ENCODE peak calls at places on chromosome 2, in nine cellular contexts. I is tibial artery, W is colonic mucosa, D is cardiac muscle cell, G is heart left ventricle, M is kidney, C is astrocyte, N is A549, Z is HCT116. R is an unnamed sample.

GRCh38 chr2:174603280-174603679 is 5.7 kb upstream of the WIPF1 start:
- DNase-seq in I (peak), W (peak), D (peak), G (no peak), M (no peak), C (peak), N (no peak), Z (peak), R (no peak)

GRCh38 chr2:46657042-46657504 is 177.7 kb downstream of the TMEM247 start:
- DNase-seq in I (peak), W (peak), D (peak), G (no peak), M (no peak), C (no peak), N (peak), Z (peak), R (no peak)

GRCh38 chr2:10103179-10103578 is 19.4 kb upstream of the RRM2 start:
- DNase-seq in I (no peak), W (no peak), D (no peak), G (no peak), M (no peak), C (no peak), N (no peak), Z (no peak), R (no peak)

GRCh38 chr2:206780671-206781070 is 15.3 kb downstream of the FASTKD2 start:
- DNase-seq in I (no peak), W (no peak), D (no peak), G (no peak), M (no peak), C (no peak), N (no peak), Z (no peak), R (no peak)

GRCh38 chr2:68216454-68217310 is 35.6 kb downstream of the PPP3R1 start:
- DNase-seq in I (no peak), W (no peak), D (no peak), G (no peak), M (no peak), C (no peak), N (no peak), Z (no peak), R (no peak)

GRCh38 chr2:234556848-234557573 is 60.1 kb upstream of the ARL4C start:
- DNase-seq in I (no peak), W (no peak), D (no peak), G (no peak), M (no peak), C (no peak), N (peak), Z (no peak), R (no peak)

GRCh38 chr2:118865106-118865505 is 17.7 kb upstream of the EN1 start:
- DNase-seq in I (no peak), W (no peak), D (peak), G (no peak), M (no peak), C (no peak), N (peak), Z (peak), R (peak)

GRCh38 chr2:223032187-223033142 is 19.5 kb upstream of the KCNE4 start:
- DNase-seq in I (no peak), W (no peak), D (no peak), G (no peak), M (no peak), C (peak), N (no peak), Z (no peak), R (no peak)

GRCh38 chr2:2158176-2158826 is 172.8 kb downstream of the MYT1L start:
- DNase-seq in I (no peak), W (no peak), D (no peak), G (no peak), M (no peak), C (no peak), N (no peak), Z (no peak), R (no peak)

GRCh38 chr2:207911856-207912255 is 113.5 kb downstream of the PLEKHM3 start:
- DNase-seq in I (no peak), W (no peak), D (no peak), G (no peak), M (no peak), C (no peak), N (no peak), Z (no peak), R (no peak)

GRCh38 chr2:38170098-38170497 is 94.1 kb upstream of the CYP1B1 start:
- DNase-seq in I (no peak), W (no peak), D (no peak), G (no peak), M (no peak), C (peak), N (no peak), Z (no peak), R (no peak)

GRCh38 chr2:191402966-191403565 is 157.9 kb downstream of the MYO1B start:
- DNase-seq in I (no peak), W (no peak), D (no peak), G (no peak), M (no peak), C (no peak), N (no peak), Z (no peak), R (no peak)

GRCh38 chr2:4101938-4102337 is 398.6 kb downstream of the DCDC2C start:
- DNase-seq in I (no peak), W (no peak), D (no peak), G (no peak), M (no peak), C (no peak), N (no peak), Z (no peak), R (no peak)

GRCh38 chr2:60423066-60423465 is 130.4 kb downstream of the BCL11A start:
- DNase-seq in I (no peak), W (no peak), D (no peak), G (no peak), M (no peak), C (no peak), N (no peak), Z (no peak), R (no peak)

GRCh38 chr2:167749016-167749415 is 498.4 kb downstream of the STK39 start:
- DNase-seq in I (no peak), W (no peak), D (no peak), G (no peak), M (no peak), C (peak), N (no peak), Z (no peak), R (no peak)

GRCh38 chr2:10584843-10585475 is 104.8 kb downstream of the NOL10 start:
- DNase-seq in I (no peak), W (no peak), D (peak), G (no peak), M (no peak), C (peak), N (peak), Z (no peak), R (peak)

GRCh38 chr2:236663671-236664101 is 94.1 kb downstream of the ACKR3 start:
- DNase-seq in I (no peak), W (no peak), D (peak), G (no peak), M (no peak), C (peak), N (no peak), Z (no peak), R (peak)

GRCh38 chr2:72915907-72916742 is 1.2 kb upstream of the EMX1 start:
- DNase-seq in I (peak), W (peak), D (peak), G (no peak), M (peak), C (no peak), N (peak), Z (no peak), R (peak)

GRCh38 chr2:46036929-46037328 is 260.3 kb upstream of the EPAS1 start:
- DNase-seq in I (no peak), W (no peak), D (peak), G (no peak), M (no peak), C (peak), N (no peak), Z (no peak), R (peak)

GRCh38 chr2:231185886-231186285 is 12.5 kb upstream of the ARMC9 start:
- DNase-seq in I (no peak), W (no peak), D (no peak), G (no peak), M (no peak), C (no peak), N (no peak), Z (no peak), R (no peak)

GRCh38 chr2:142190805-142191204 is 60.0 kb upstream of the LRP1B start:
- DNase-seq in I (no peak), W (no peak), D (peak), G (no peak), M (no peak), C (peak), N (no peak), Z (no peak), R (peak)

GRCh38 chr2:109173311-109174171 is 44.5 kb downstream of the SH3RF3 start:
- DNase-seq in I (peak), W (no peak), D (peak), G (no peak), M (peak), C (peak), N (no peak), Z (no peak), R (peak)

GRCh38 chr2:187429989-187430388 is 18.1 kb downstream of the CALCRL start:
- DNase-seq in I (no peak), W (no peak), D (peak), G (no peak), M (no peak), C (peak), N (no peak), Z (no peak), R (no peak)

GRCh38 chr2:198763793-198764192 is 693.9 kb downstream of the SATB2 start:
- DNase-seq in I (no peak), W (no peak), D (no peak), G (no peak), M (no peak), C (peak), N (no peak), Z (no peak), R (no peak)

GRCh38 chr2:58319481-58319880 is 78.4 kb upstream of the FANCL start:
- DNase-seq in I (no peak), W (no peak), D (no peak), G (no peak), M (no peak), C (no peak), N (no peak), Z (no peak), R (no peak)

GRCh38 chr2:10333247-10333613 is 30.5 kb downstream of the HPCAL1 start:
- DNase-seq in I (no peak), W (no peak), D (no peak), G (no peak), M (no peak), C (no peak), N (no peak), Z (no peak), R (no peak)

GRCh38 chr2:222424281-222424728 is at the start of gene SGPP2:
- DNase-seq in I (no peak), W (peak), D (no peak), G (peak), M (peak), C (no peak), N (no peak), Z (no peak), R (no peak)

GRCh38 chr2:43853141-43854081 is 14.6 kb downstream of the ABCG8 start:
- DNase-seq in I (no peak), W (no peak), D (no peak), G (no peak), M (no peak), C (no peak), N (no peak), Z (no peak), R (no peak)

GRCh38 chr2:64831977-64832328 is 157.2 kb upstream of the SLC1A4 start:
- DNase-seq in I (no peak), W (no peak), D (no peak), G (no peak), M (no peak), C (no peak), N (no peak), Z (no peak), R (no peak)

GRCh38 chr2:64829522-64829921 is 159.7 kb upstream of the SLC1A4 start:
- DNase-seq in I (no peak), W (no peak), D (no peak), G (no peak), M (no peak), C (no peak), N (no peak), Z (no peak), R (no peak)

GRCh38 chr2:64831134-64831976 is 157.8 kb upstream of the SLC1A4 start:
- DNase-seq in I (peak), W (peak), D (peak), G (peak), M (peak), C (peak), N (peak), Z (peak), R (peak)

GRCh38 chr2:64836566-64836965 is 152.6 kb upstream of the SLC1A4 start:
- DNase-seq in I (no peak), W (no peak), D (no peak), G (no peak), M (no peak), C (no peak), N (no peak), Z (no peak), R (no peak)

GRCh38 chr2:64832926-64833325 is 156.3 kb upstream of the SLC1A4 start:
- DNase-seq in I (no peak), W (no peak), D (no peak), G (no peak), M (no peak), C (no peak), N (no peak), Z (no peak), R (no peak)
- H3K27ac ChIP-seq in I (no peak), W (no peak), D (no peak), G (no peak), M (no peak), C (no peak), N (no peak), Z (no peak), R (no peak)

GRCh38 chr2:238290079-238290478 is 1.7 kb upstream of the PER2 start:
- DNase-seq in I (peak), W (peak), D (peak), G (no peak), M (no peak), C (peak), N (peak), Z (peak), R (peak)

GRCh38 chr2:238287702-238288649 is at the start of gene PER2:
- DNase-seq in I (peak), W (peak), D (peak), G (peak), M (peak), C (peak), N (peak), Z (peak), R (peak)

GRCh38 chr2:238290715-238291549 is 2.5 kb upstream of the PER2 start:
- DNase-seq in I (no peak), W (peak), D (no peak), G (no peak), M (no peak), C (no peak), N (peak), Z (no peak), R (no peak)

GRCh38 chr2:238288650-238289573 is 502 bp upstream of the PER2 start:
- DNase-seq in I (peak), W (peak), D (peak), G (peak), M (peak), C (peak), N (peak), Z (peak), R (peak)

DNA sequence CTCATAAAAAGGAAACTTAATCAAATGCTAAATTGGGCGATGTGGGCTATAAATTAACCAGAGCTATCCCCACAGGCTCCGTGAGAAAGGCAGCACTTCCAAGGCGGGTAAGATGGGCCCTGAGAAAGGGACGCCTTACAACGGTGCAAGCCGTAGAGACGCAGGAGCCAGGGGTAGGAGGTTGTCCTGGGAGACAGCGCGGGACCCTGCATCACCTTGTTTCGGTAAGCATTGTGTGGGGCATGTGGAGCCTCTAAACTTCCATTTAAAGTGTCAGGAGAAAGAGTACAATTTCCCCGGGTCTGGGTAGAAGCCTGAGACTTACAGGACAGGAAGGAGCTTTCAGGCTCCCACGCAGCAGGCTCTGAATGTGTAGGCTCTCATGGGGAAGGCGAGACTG is 1.2 kb upstream of the PER2 start:
- DNase-seq in I (peak), W (no peak), D (peak), G (no peak), M (no peak), C (no peak), N (no peak), Z (no peak), R (no peak)
- H3K27ac ChIP-seq in I (peak), W (peak), D (peak), G (peak), M (peak), C (no peak), N (peak), Z (peak), R (peak)

GRCh38 chr2:158676295-158676694 is 118.8 kb upstream of the DAPL1 start:
- DNase-seq in I (no peak), W (no peak), D (no peak), G (no peak), M (no peak), C (no peak), N (no peak), Z (no peak), R (no peak)
- H3K27ac ChIP-seq in I (no peak), W (no peak), D (no peak), G (no peak), M (no peak), C (no peak), N (no peak), Z (no peak), R (no peak)

DNA sequence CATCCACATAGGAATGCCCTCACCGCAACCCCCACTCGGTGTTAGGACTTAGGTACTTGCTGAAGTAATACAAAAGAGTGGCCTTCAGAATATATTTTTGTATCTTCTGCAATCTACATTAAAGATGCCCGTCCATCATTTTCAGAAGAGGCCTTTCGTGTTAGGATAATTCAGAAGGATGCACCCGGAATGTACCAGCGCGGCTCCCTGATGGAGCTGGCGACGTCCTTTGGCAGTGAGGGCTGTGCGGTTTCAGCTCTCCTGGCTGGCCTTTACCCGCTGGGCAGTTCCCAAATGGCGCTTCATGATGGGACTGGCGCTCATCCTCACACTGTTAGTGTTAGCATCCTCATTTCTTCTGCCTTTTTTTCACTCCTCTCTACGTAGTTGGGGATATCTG is 15.3 kb downstream of the TWIST2 start:
- DNase-seq in I (peak), W (no peak), D (no peak), G (no peak), M (no peak), C (no peak), N (no peak), Z (no peak), R (peak)
- H3K27ac ChIP-seq in I (peak), W (no peak), D (no peak), G (no peak), M (no peak), C (peak), N (peak), Z (no peak), R (peak)